ENCODE peak calls at places on chromosomes 6 and 20, in four cellular contexts. W is T-helper 17 cell; M is MV-4-11; G is activated CD4-positive, CD25-positive, alpha-beta regulatory T cell treated with anti-CD3 and anti-CD28 coated beads, Interleukin-2, amount 50 U/mL, for 16 hours. N is an unnamed sample.

GRCh38 chr6:131980791-131981623 is 29.8 kb upstream of the CCN2 start:
- DNase-seq in W (no peak), M (no peak), G (no peak), N (no peak)

GRCh38 chr20:59835448-59836395 is 97.7 kb downstream of the SYCP2 start:
- DNase-seq in M (no peak), G (no peak), W (no peak), N (no peak)

GRCh38 chr20:14986026-14986655 is 648.7 kb upstream of the FLRT3 start:
- DNase-seq in W (no peak), M (no peak), G (no peak), N (no peak)

GRCh38 chr6:105746539-105746938 is 339.6 kb upstream of the PRDM1 start:
- DNase-seq in G (no peak), W (no peak), M (no peak), N (peak; percentile 77)

GRCh38 chr6:104332407-104332806 is 527.3 kb downstream of the HACE1 start:
- DNase-seq in W (no peak), M (no peak), G (no peak), N (no peak)

GRCh38 chr20:6044102-6044501 is 9.8 kb downstream of the LRRN4 start:
- DNase-seq in W (no peak), G (no peak), M (no peak), N (peak; percentile 39)

GRCh38 chr20:50460115-50460607 is 50.0 kb upstream of the PTPN1 start:
- DNase-seq in G (no peak), W (no peak), M (no peak), N (no peak)

GRCh38 chr20:10093087-10093591 is 58.4 kb downstream of the ANKEF1 start:
- DNase-seq in W (no peak), M (no peak), G (no peak), N (no peak)

GRCh38 chr20:48845000-48845399 is 17.2 kb upstream of the PREX1 start:
- DNase-seq in M (peak; percentile 80), G (no peak), W (no peak), N (no peak)

GRCh38 chr6:126064994-126065401 is 78.7 kb downstream of the TRMT11 start:
- DNase-seq in W (no peak), M (no peak), G (no peak), N (peak; percentile 88)

N was measured in OCI-M1.